ENCODE peak calls at places on chromosomes 11 and 22, in eight cellular contexts. One of them, this sample, is unnamed.

GRCh38 chr11:110529043-110529442 is 99.3 kb downstream of the FDX1 start:
- DNase-seq in mesendoderm: peak; percentile 62
- DNase-seq in GM23248: peak; percentile 17
- DNase-seq in HepG2: peak; percentile 5
- DNase-seq in neural progenitor cell: peak; percentile 12
- DNase-seq in fibroblast of lung: no peak
- DNase-seq in HCT116: peak; percentile 27
- DNase-seq in OCI-LY7: peak; percentile 21
- DNase-seq in this sample: no peak

GRCh38 chr11:35427158-35427557 is 7.8 kb upstream of the SLC1A2 start:
- DNase-seq in mesendoderm: no peak
- DNase-seq in GM23248: peak; percentile 78
- DNase-seq in HepG2: no peak
- DNase-seq in neural progenitor cell: no peak
- DNase-seq in fibroblast of lung: peak; percentile 81
- DNase-seq in HCT116: no peak
- DNase-seq in OCI-LY7: no peak
- DNase-seq in this sample: no peak

GRCh38 chr22:18116634-18117033 is 6.0 kb downstream of the TUBA8 start:
- DNase-seq in mesendoderm: no peak
- DNase-seq in GM23248: no peak
- DNase-seq in HepG2: no peak
- DNase-seq in neural progenitor cell: no peak
- DNase-seq in fibroblast of lung: no peak
- DNase-seq in HCT116: no peak
- DNase-seq in OCI-LY7: no peak
- DNase-seq in this sample: no peak

GRCh38 chr11:64437426-64437825 is 78.5 kb downstream of the RPS6KA4 start:
- DNase-seq in mesendoderm: no peak
- DNase-seq in GM23248: no peak
- DNase-seq in HepG2: no peak
- DNase-seq in neural progenitor cell: no peak
- DNase-seq in fibroblast of lung: no peak
- DNase-seq in HCT116: no peak
- DNase-seq in OCI-LY7: no peak
- DNase-seq in this sample: peak; percentile 25

GRCh38 chr22:26568207-26568706 is 21.7 kb downstream of the TPST2 start:
- DNase-seq in mesendoderm: peak; percentile 97
- DNase-seq in GM23248: no peak
- DNase-seq in HepG2: no peak
- DNase-seq in neural progenitor cell: peak; percentile 77
- DNase-seq in fibroblast of lung: peak; percentile 74
- DNase-seq in HCT116: no peak
- DNase-seq in OCI-LY7: no peak
- DNase-seq in this sample: peak; percentile 97

GRCh38 chr11:73656985-73657384 is 10.6 kb downstream of the PLEKHB1 start:
- DNase-seq in mesendoderm: no peak
- DNase-seq in GM23248: no peak
- DNase-seq in HepG2: no peak
- DNase-seq in neural progenitor cell: no peak
- DNase-seq in fibroblast of lung: no peak
- DNase-seq in HCT116: no peak
- DNase-seq in OCI-LY7: no peak
- DNase-seq in this sample: no peak

GRCh38 chr11:124839051-124839971 is 25.9 kb upstream of the ROBO3 start:
- DNase-seq in mesendoderm: peak; percentile 21
- DNase-seq in GM23248: peak; percentile 54
- DNase-seq in HepG2: no peak
- DNase-seq in neural progenitor cell: peak; percentile 80
- DNase-seq in fibroblast of lung: no peak
- DNase-seq in HCT116: no peak
- DNase-seq in OCI-LY7: no peak
- DNase-seq in this sample: no peak

GRCh38 chr11:28794405-28794804 is 686.2 kb downstream of the METTL15 start:
- DNase-seq in mesendoderm: no peak
- DNase-seq in GM23248: no peak
- DNase-seq in HepG2: no peak
- DNase-seq in neural progenitor cell: no peak
- DNase-seq in fibroblast of lung: no peak
- DNase-seq in HCT116: no peak
- DNase-seq in OCI-LY7: no peak
- DNase-seq in this sample: no peak

GRCh38 chr11:10540546-10540914 is 457 bp downstream of the RNF141 start:
- DNase-seq in mesendoderm: peak; percentile 47
- DNase-seq in GM23248: no peak
- DNase-seq in HepG2: peak; percentile 30
- DNase-seq in neural progenitor cell: peak; percentile 74
- DNase-seq in fibroblast of lung: peak; percentile 57
- DNase-seq in HCT116: no peak
- DNase-seq in OCI-LY7: peak; percentile 13
- DNase-seq in this sample: peak; percentile 46

GRCh38 chr11:13761712-13762111 is 93.2 kb downstream of the FAR1 start:
- DNase-seq in mesendoderm: no peak
- DNase-seq in GM23248: peak; percentile 11
- DNase-seq in HepG2: no peak
- DNase-seq in neural progenitor cell: no peak
- DNase-seq in fibroblast of lung: peak; percentile 55
- DNase-seq in HCT116: no peak
- DNase-seq in OCI-LY7: no peak
- DNase-seq in this sample: no peak

GRCh38 chr11:78796956-78797355 is 222.3 kb upstream of the NARS2 start:
- DNase-seq in mesendoderm: no peak
- DNase-seq in GM23248: peak; percentile 59
- DNase-seq in HepG2: no peak
- DNase-seq in neural progenitor cell: no peak
- DNase-seq in fibroblast of lung: peak; percentile 96
- DNase-seq in HCT116: no peak
- DNase-seq in OCI-LY7: no peak
- DNase-seq in this sample: peak; percentile 62

GRCh38 chr11:2206291-2206690 is 34.7 kb upstream of the TH start:
- DNase-seq in mesendoderm: no peak
- DNase-seq in GM23248: no peak
- DNase-seq in HepG2: no peak
- DNase-seq in neural progenitor cell: no peak
- DNase-seq in fibroblast of lung: no peak
- DNase-seq in HCT116: no peak
- DNase-seq in OCI-LY7: no peak
- DNase-seq in this sample: no peak

GRCh38 chr11:126597041-126597440 is 241.6 kb downstream of the ST3GAL4 start:
- DNase-seq in mesendoderm: peak; percentile 37
- DNase-seq in GM23248: no peak
- DNase-seq in HepG2: no peak
- DNase-seq in neural progenitor cell: no peak
- DNase-seq in fibroblast of lung: no peak
- DNase-seq in HCT116: no peak
- DNase-seq in OCI-LY7: no peak
- DNase-seq in this sample: no peak

GRCh38 chr22:36425977-36426523 is 38.3 kb upstream of the MYH9 start:
- DNase-seq in mesendoderm: peak; percentile 72
- DNase-seq in GM23248: no peak
- DNase-seq in HepG2: peak; percentile 74
- DNase-seq in neural progenitor cell: peak; percentile 49
- DNase-seq in fibroblast of lung: no peak
- DNase-seq in HCT116: no peak
- DNase-seq in OCI-LY7: no peak
- DNase-seq in this sample: no peak

GRCh38 chr11:47980093-47980906 is at the start of gene PTPRJ:
- DNase-seq in mesendoderm: peak; percentile 75
- DNase-seq in GM23248: peak; percentile 71
- DNase-seq in HepG2: no peak
- DNase-seq in neural progenitor cell: peak; percentile 91
- DNase-seq in fibroblast of lung: peak; percentile 66
- DNase-seq in HCT116: no peak
- DNase-seq in OCI-LY7: peak; percentile 65
- DNase-seq in this sample: peak; percentile 31
- H3K4me2 ChIP-seq in mesendoderm: peak within 1 kb of the TSS; percentile 55
- H3K4me2 ChIP-seq in GM23248: peak within 1 kb of the TSS; percentile 84
- H3K4me2 ChIP-seq in HepG2: peak within 1 kb of the TSS; percentile 72
- H3K4me2 ChIP-seq in neural progenitor cell: peak within 1 kb of the TSS; percentile 88
- H3K4me2 ChIP-seq in fibroblast of lung: peak within 1 kb of the TSS; percentile 49
- H3K4me2 ChIP-seq in HCT116: peak within 1 kb of the TSS; percentile 80
- H3K4me2 ChIP-seq in OCI-LY7: peak within 1 kb of the TSS; percentile 99
- H3K4me2 ChIP-seq in this sample: peak within 1 kb of the TSS; percentile 92

GRCh38 chr11:94107363-94107762 is 21.3 kb upstream of the PANX1 start:
- DNase-seq in mesendoderm: no peak
- DNase-seq in GM23248: no peak
- DNase-seq in HepG2: no peak
- DNase-seq in neural progenitor cell: no peak
- DNase-seq in fibroblast of lung: no peak
- DNase-seq in HCT116: no peak
- DNase-seq in OCI-LY7: no peak
- DNase-seq in this sample: no peak

GRCh38 chr11:94111660-94112059 is 17.0 kb upstream of the PANX1 start:
- DNase-seq in mesendoderm: no peak
- DNase-seq in GM23248: no peak
- DNase-seq in HepG2: no peak
- DNase-seq in neural progenitor cell: no peak
- DNase-seq in fibroblast of lung: no peak
- DNase-seq in HCT116: no peak
- DNase-seq in OCI-LY7: no peak
- DNase-seq in this sample: peak; percentile 58

GRCh38 chr11:94111241-94111640 is 17.4 kb upstream of the PANX1 start:
- DNase-seq in mesendoderm: no peak
- DNase-seq in GM23248: no peak
- DNase-seq in HepG2: no peak
- DNase-seq in neural progenitor cell: no peak
- DNase-seq in fibroblast of lung: no peak
- DNase-seq in HCT116: no peak
- DNase-seq in OCI-LY7: no peak
- DNase-seq in this sample: no peak

GRCh38 chr11:94117197-94117574 is 11.5 kb upstream of the PANX1 start:
- DNase-seq in mesendoderm: no peak
- DNase-seq in GM23248: no peak
- DNase-seq in HepG2: no peak
- DNase-seq in neural progenitor cell: no peak
- DNase-seq in fibroblast of lung: no peak
- DNase-seq in HCT116: no peak
- DNase-seq in OCI-LY7: no peak
- DNase-seq in this sample: no peak

GRCh38 chr11:94112182-94112960 is 16.3 kb upstream of the PANX1 start:
- DNase-seq in mesendoderm: no peak
- DNase-seq in GM23248: no peak
- DNase-seq in HepG2: no peak
- DNase-seq in neural progenitor cell: no peak
- DNase-seq in fibroblast of lung: no peak
- DNase-seq in HCT116: no peak
- DNase-seq in OCI-LY7: no peak
- DNase-seq in this sample: peak; percentile 76
- H3K4me1 ChIP-seq in mesendoderm: no peaks in the 10 kb centered on the region
- H3K4me1 ChIP-seq in GM23248: no peaks in the 10 kb centered on the region
- H3K4me1 ChIP-seq in HepG2: peaks cover 18% of the 10 kb centered on the region
- H3K4me1 ChIP-seq in neural progenitor cell: no peaks in the 10 kb centered on the region
- H3K4me1 ChIP-seq in fibroblast of lung: no peaks in the 10 kb centered on the region
- H3K4me1 ChIP-seq in HCT116: no peaks in the 10 kb centered on the region
- H3K4me1 ChIP-seq in OCI-LY7: no peaks in the 10 kb centered on the region
- H3K4me1 ChIP-seq in this sample: peaks cover 37% of the 10 kb centered on the region

GRCh38 chr22:33539202-33539901 is 380.9 kb downstream of the LARGE1 start:
- DNase-seq in mesendoderm: no peak
- DNase-seq in GM23248: no peak
- DNase-seq in HepG2: peak; percentile 10
- DNase-seq in neural progenitor cell: no peak
- DNase-seq in fibroblast of lung: no peak
- DNase-seq in HCT116: no peak
- DNase-seq in OCI-LY7: no peak
- DNase-seq in this sample: no peak
- H3K4me2 ChIP-seq in mesendoderm: no peak overlapping the region
- H3K4me2 ChIP-seq in GM23248: no peak overlapping the region
- H3K4me2 ChIP-seq in HepG2: peak overlapping the region; percentile 73
- H3K4me2 ChIP-seq in neural progenitor cell: no peak overlapping the region
- H3K4me2 ChIP-seq in fibroblast of lung: no peak overlapping the region
- H3K4me2 ChIP-seq in HCT116: no peak overlapping the region
- H3K4me2 ChIP-seq in OCI-LY7: no peak overlapping the region
- H3K4me2 ChIP-seq in this sample: no peak overlapping the region

GRCh38 chr11:76770642-76771445 is 12.3 kb upstream of the TSKU start:
- DNase-seq in mesendoderm: peak; percentile 86
- DNase-seq in GM23248: peak; percentile 95
- DNase-seq in HepG2: peak; percentile 69
- DNase-seq in neural progenitor cell: peak; percentile 70
- DNase-seq in fibroblast of lung: peak; percentile 98
- DNase-seq in HCT116: no peak
- DNase-seq in OCI-LY7: no peak
- DNase-seq in this sample: peak; percentile 84

GRCh38 chr11:76771446-76772099 is 11.6 kb upstream of the TSKU start:
- DNase-seq in mesendoderm: no peak
- DNase-seq in GM23248: no peak
- DNase-seq in HepG2: no peak
- DNase-seq in neural progenitor cell: no peak
- DNase-seq in fibroblast of lung: no peak
- DNase-seq in HCT116: no peak
- DNase-seq in OCI-LY7: no peak
- DNase-seq in this sample: no peak

GRCh38 chr11:76768091-76769047 is 14.8 kb upstream of the TSKU start:
- DNase-seq in mesendoderm: peak; percentile 87
- DNase-seq in GM23248: peak; percentile 36
- DNase-seq in HepG2: peak; percentile 29
- DNase-seq in neural progenitor cell: no peak
- DNase-seq in fibroblast of lung: peak; percentile 36
- DNase-seq in HCT116: no peak
- DNase-seq in OCI-LY7: no peak
- DNase-seq in this sample: peak; percentile 60

GRCh38 chr11:76769071-76769560 is 14.0 kb upstream of the TSKU start:
- DNase-seq in mesendoderm: peak; percentile 94
- DNase-seq in GM23248: peak; percentile 50
- DNase-seq in HepG2: no peak
- DNase-seq in neural progenitor cell: no peak
- DNase-seq in fibroblast of lung: peak; percentile 74
- DNase-seq in HCT116: no peak
- DNase-seq in OCI-LY7: no peak
- DNase-seq in this sample: no peak

DNA sequence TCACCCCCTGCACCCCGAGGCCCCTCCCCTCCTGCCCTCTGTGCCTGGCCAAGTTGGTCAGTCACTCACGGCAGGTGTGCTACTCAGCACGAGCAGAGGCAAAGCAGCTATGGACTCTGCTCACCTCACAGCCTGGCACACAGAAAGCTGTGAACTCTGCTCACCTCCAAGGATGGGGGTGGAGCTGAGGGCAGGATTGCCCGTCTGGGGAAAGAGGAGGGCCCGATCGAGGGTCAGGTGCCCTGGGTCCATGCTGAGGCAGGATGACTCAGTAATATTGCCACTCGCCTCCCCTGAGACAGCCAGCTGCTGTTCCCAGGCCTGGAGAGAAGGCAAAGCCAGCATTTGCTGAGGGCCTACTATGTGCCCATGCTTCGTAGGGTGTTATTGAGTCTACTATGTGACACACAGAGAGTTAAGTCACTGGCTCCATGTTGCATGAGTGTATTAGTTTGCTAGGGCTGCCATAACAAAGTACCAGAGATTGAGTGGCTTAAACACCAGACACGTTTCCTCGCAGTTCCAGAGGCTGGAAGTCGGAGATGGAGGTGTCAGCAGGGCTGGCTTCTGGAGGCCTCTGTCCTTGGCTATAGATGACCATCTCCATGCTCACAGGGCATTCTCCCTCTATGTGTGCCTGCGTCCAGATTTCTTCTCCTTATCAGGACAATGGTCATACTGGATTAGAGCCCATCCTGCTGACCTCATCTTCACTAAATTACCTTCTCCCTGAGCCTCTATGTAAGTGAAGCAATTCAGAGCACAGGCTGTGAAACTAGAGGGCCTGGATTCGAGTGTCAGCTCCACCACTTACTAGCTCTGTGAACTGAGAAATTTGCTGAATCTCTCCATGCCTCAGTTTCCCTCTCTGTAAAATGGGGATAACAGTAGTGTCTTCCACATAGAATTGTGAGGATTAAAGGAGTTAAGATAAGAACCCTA is 13.2 kb upstream of the TSKU start:
- DNase-seq in mesendoderm: peak; percentile 89
- DNase-seq in GM23248: peak; percentile 59
- DNase-seq in HepG2: peak; percentile 81
- DNase-seq in neural progenitor cell: no peak
- DNase-seq in fibroblast of lung: peak; percentile 69
- DNase-seq in HCT116: no peak
- DNase-seq in OCI-LY7: no peak
- DNase-seq in this sample: peak; percentile 52
- H3K4me1 ChIP-seq in mesendoderm: peaks cover 53% of the 10 kb centered on the region
- H3K4me1 ChIP-seq in GM23248: peaks cover 33% of the 10 kb centered on the region
- H3K4me1 ChIP-seq in HepG2: peaks cover 96% of the 10 kb centered on the region
- H3K4me1 ChIP-seq in neural progenitor cell: peaks cover 41% of the 10 kb centered on the region
- H3K4me1 ChIP-seq in fibroblast of lung: peaks cover 20% of the 10 kb centered on the region
- H3K4me1 ChIP-seq in HCT116: peaks cover 26% of the 10 kb centered on the region
- H3K4me1 ChIP-seq in OCI-LY7: peaks cover 3% of the 10 kb centered on the region
- H3K4me1 ChIP-seq in this sample: peaks cover 53% of the 10 kb centered on the region